ENCODE peak calls at places on chromosome 18, in six cellular contexts. I is A673, Z is upper lobe of right lung, L is kidney, G is type B pancreatic cell, P is neural crest cell. T is an unnamed sample.

GRCh38 chr18:6661692-6662415 is 67.7 kb upstream of the ARHGAP28 start:
- DNase-seq in I (no peak), P (no peak), L (no peak), G (no peak), Z (no peak), T (no peak)

GRCh38 chr18:5556317-5556974 is 12.6 kb upstream of the EPB41L3 start:
- DNase-seq in Z (no peak), G (no peak), P (no peak), I (no peak), L (no peak), T (no peak)

GRCh38 chr18:58175122-58175687 is 131.2 kb downstream of the NEDD4L start:
- DNase-seq in P (no peak), G (no peak), Z (no peak), L (no peak), I (no peak), T (no peak)

GRCh38 chr18:28875059-28875458 is 698.1 kb upstream of the CDH2 start:
- DNase-seq in I (no peak), P (no peak), Z (no peak), L (no peak), G (no peak), T (no peak)

GRCh38 chr18:74310411-74310810 is 5.2 kb upstream of the C18orf63 start:
- DNase-seq in I (peak; percentile 32), P (no peak), G (no peak), L (no peak), Z (no peak), T (no peak)

GRCh38 chr18:75170022-75170789 is 38.7 kb downstream of the PTGR3 start:
- DNase-seq in G (no peak), L (no peak), I (no peak), Z (no peak), P (no peak), T (peak; percentile 76)

GRCh38 chr18:63162271-63163014 is 157.1 kb downstream of the BCL2 start:
- DNase-seq in P (no peak), Z (peak; percentile 71), I (no peak), G (no peak), L (no peak), T (no peak)

GRCh38 chr18:57915241-57915640 is 112.1 kb upstream of the ATP8B1 start:
- DNase-seq in P (no peak), L (no peak), G (no peak), I (no peak), Z (no peak), T (no peak)

GRCh38 chr18:58847383-58848071 is 17.1 kb upstream of the ZNF532 start:
- DNase-seq in G (no peak), I (peak; percentile 89), Z (no peak), P (peak; percentile 55), L (no peak), T (no peak)

GRCh38 chr18:2963048-2963447 is 49.9 kb downstream of the LPIN2 start:
- DNase-seq in P (no peak), Z (no peak), G (no peak), I (no peak), L (no peak), T (no peak)

GRCh38 chr18:63511285-63511684 is 30.9 kb upstream of the SERPINB12 start:
- DNase-seq in L (no peak), Z (no peak), I (peak; percentile 72), P (peak; percentile 46), G (no peak), T (no peak)

GRCh38 chr18:59383831-59384230 is 24.8 kb upstream of the LMAN1 start:
- DNase-seq in I (no peak), G (no peak), L (no peak), P (no peak), Z (no peak), T (no peak)

GRCh38 chr18:68665623-68666022 is 49.3 kb downstream of the TMX3 start:
- DNase-seq in G (no peak), Z (no peak), I (no peak), L (no peak), P (no peak), T (no peak)

GRCh38 chr18:2897015-2897414 is 50.2 kb downstream of the EMILIN2 start:
- DNase-seq in Z (no peak), I (no peak), G (no peak), L (no peak), P (no peak), T (no peak)

GRCh38 chr18:78562446-78563020 is 417.1 kb upstream of the SALL3 start:
- DNase-seq in G (no peak), P (peak; percentile 25), Z (no peak), L (no peak), I (no peak), T (no peak)

GRCh38 chr18:23143059-23143831 is 8.0 kb downstream of the CABLES1 start:
- DNase-seq in G (no peak), L (no peak), Z (peak; percentile 78), P (no peak), I (no peak), T (no peak)

DNA sequence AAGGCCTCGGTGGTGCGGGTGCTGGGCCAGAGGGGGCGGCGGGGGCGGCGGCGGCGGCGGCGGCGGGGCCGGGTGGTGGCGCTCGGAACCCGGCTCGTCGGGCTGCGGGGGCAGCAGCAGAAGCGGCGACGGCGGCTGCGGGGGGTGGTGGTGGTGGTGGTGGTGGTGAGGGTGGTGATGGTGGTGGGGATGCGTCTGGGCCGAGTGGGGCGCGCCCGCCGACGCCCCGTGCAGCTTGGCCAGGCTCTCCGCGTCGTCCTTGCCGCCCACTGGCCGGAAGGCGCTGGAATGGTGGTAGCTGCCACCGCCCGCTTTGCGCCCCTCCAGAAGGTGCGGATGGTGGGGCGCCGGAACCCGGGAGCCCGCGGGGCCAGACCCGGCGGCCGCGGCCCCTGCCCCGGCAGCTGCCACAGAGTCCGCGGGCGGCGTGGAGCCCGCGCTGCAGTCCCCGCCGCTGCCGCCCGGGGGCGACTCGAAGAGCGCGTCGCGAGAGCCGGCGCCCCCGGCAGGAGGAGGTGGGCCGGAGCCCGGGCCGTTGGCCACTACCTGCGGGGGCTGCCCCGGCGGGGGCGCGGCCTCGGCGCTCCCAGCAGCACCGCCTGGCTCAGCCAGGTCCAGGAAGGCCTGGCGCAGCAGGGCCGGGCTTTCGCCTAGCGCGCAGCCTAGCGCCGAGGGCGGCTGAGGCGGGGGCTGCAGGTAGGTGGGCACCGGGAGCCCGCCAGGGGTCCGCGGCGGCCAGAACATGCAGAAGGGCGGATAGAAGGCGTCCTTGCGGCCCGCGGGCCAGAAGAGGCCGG is 4.2 kb downstream of the SKOR2 start:
- DNase-seq in P (peak; percentile 50), G (no peak), L (no peak), I (no peak), Z (no peak), T (no peak)
- TF ChIP-seq CTCF in P (peak; percentile 70), G (peak; percentile 78), L (no peak), I (no peak), Z (no peak), T (peak; percentile 48)

DNA sequence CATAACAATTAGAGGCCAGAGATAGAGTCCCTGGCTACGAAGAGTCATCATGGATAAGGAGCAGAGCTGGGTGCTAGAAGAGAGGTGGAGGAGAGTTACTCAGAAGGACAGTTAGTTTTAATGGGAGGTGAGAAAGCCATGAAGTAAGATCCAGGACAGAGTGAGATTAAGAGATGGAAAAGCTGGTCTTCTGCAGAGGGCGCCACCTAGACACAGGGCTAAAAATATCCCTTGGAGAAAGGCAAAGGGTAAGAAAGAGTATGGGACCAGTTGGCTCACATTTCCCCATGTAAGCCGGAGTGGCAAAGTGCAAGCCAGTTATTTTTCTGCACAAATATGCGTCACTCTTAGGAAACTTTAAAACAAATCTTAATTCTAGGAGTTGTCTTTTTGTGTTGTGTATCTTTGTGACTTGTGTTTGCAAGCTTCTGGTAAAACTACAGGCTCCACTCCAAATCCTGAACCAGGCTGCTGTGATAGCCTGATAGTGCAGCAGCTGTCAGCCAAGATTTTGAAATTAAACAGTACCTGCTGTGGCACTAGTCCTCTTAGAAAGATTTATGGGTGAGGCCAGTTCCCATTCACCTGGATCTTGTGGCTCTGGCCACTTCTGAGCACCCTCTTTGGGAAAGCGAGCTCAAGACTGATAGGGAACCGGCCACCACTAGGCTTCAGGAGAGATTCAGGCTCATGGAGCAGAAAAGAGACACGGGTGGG is 204.2 kb downstream of the TPGS2 start:
- DNase-seq in L (no peak), Z (no peak), I (no peak), G (no peak), P (no peak), T (no peak)
- TF ChIP-seq CTCF in L (no peak), Z (no peak), I (no peak), G (no peak), P (no peak), T (no peak)

GRCh38 chr18:51195086-51195601 is 2.3 kb downstream of the MEX3C start:
- DNase-seq in G (no peak), I (no peak), P (no peak), Z (no peak), L (no peak), T (no peak)
- TF ChIP-seq CTCF in G (no peak), I (no peak), P (no peak), Z (no peak), L (no peak), T (no peak)

GRCh38 chr18:31511098-31511497 is 13.1 kb downstream of the DSG2 start:
- DNase-seq in Z (no peak), G (no peak), I (no peak), P (no peak), L (no peak), T (no peak)
- TF ChIP-seq CTCF in Z (no peak), G (peak; percentile 53), I (peak; percentile 39), P (peak; percentile 53), L (no peak), T (peak; percentile 11)

DNA sequence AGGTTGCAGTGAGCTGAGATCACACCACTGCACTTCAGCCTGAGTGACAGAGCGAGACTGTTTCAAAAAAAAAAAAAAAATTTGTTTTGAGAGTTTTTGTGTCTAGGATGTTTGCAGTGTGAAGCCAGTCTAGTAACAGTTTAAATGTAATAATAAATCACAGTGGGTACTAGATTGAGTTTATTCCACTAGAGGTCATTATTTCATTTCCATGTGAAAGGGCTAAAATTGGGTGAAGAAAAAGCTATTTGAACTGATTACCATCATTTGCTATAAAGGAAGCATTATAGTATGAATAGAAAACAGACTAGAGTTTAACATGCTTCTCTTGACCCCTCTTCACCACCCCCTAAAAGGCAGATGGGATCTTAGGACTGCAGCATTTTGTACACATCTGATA is 20.3 kb downstream of the SNRPD1 start:
- DNase-seq in G (no peak), P (no peak), L (no peak), Z (no peak), I (no peak), T (no peak)
- TF ChIP-seq CTCF in G (no peak), P (peak; percentile 20), L (no peak), Z (no peak), I (peak; percentile 18), T (peak; percentile 31)

GRCh38 chr18:13804305-13804704 is 19.6 kb upstream of the MC5R start:
- DNase-seq in P (no peak), G (no peak), L (no peak), Z (no peak), I (no peak), T (no peak)

GRCh38 chr18:13797157-13797611 is 26.8 kb upstream of the MC5R start:
- DNase-seq in Z (no peak), G (no peak), L (no peak), I (peak; percentile 9), P (no peak), T (no peak)

GRCh38 chr18:13799396-13799795 is 24.6 kb upstream of the MC5R start:
- DNase-seq in G (no peak), Z (no peak), P (no peak), L (no peak), I (no peak), T (no peak)

GRCh38 chr18:13801260-13801601 is 22.7 kb upstream of the MC5R start:
- DNase-seq in I (no peak), Z (no peak), G (no peak), P (no peak), L (no peak), T (no peak)

GRCh38 chr18:13800505-13801259 is 23.3 kb upstream of the MC5R start:
- DNase-seq in G (no peak), L (peak; percentile 89), I (peak; percentile 58), Z (peak; percentile 83), P (peak; percentile 36), T (peak; percentile 81)
- TF ChIP-seq CTCF in G (peak; percentile 63), L (peak; percentile 38), I (peak; percentile 57), Z (peak; percentile 48), P (peak; percentile 63), T (peak; percentile 31)

GRCh38 chr18:44898536-44898935 is 217.8 kb downstream of the SETBP1 start:
- DNase-seq in Z (no peak), G (no peak), I (peak; percentile 39), P (no peak), L (no peak), T (no peak)
- TF ChIP-seq CTCF in Z (no peak), G (no peak), I (no peak), P (no peak), L (no peak), T (no peak)